ENCODE peak calls at places on chromosomes 3 and 15, in five cellular contexts. I, N, F, P and V are unnamed samples.

GRCh38 chr3:87311309-87311708 is 34.9 kb upstream of the POU1F1 start:
- DNase-seq in I (no peak), N (no peak), F (no peak), P (no peak), V (no peak)

GRCh38 chr3:81741214-81741613 is 20.2 kb downstream of the GBE1 start:
- DNase-seq in I (no peak), N (no peak), F (no peak), P (no peak), V (no peak)

GRCh38 chr15:48858401-48858800 is 19.5 kb upstream of the EID1 start:
- DNase-seq in I (no peak), N (no peak), F (peak), P (no peak), V (no peak)

GRCh38 chr15:90647326-90647725 is 69.8 kb upstream of the BLM start:
- DNase-seq in I (no peak), N (no peak), F (peak), P (no peak), V (no peak)

GRCh38 chr3:193052294-193052693 is 134.6 kb upstream of the MB21D2 start:
- DNase-seq in I (no peak), N (no peak), F (no peak), P (no peak), V (no peak)

GRCh38 chr3:172675371-172676193 is 35.3 kb downstream of the NCEH1 start:
- DNase-seq in I (no peak), N (no peak), F (peak), P (no peak), V (peak)

GRCh38 chr15:74767167-74768098 is 14.4 kb upstream of the CSK start:
- DNase-seq in I (no peak), N (no peak), F (no peak), P (no peak), V (no peak)

GRCh38 chr15:75723171-75723846 is 10.7 kb upstream of the CSPG4 start:
- DNase-seq in I (no peak), N (no peak), F (no peak), P (no peak), V (no peak)

GRCh38 chr3:16908006-16908405 is 23.3 kb downstream of the PLCL2 start:
- DNase-seq in I (no peak), N (no peak), F (no peak), P (no peak), V (no peak)

GRCh38 chr15:76147906-76148553 is 88.2 kb downstream of the TMEM266 start:
- DNase-seq in I (peak), N (peak), F (peak), P (no peak), V (no peak)

GRCh38 chr15:27897481-27897880 is 201.6 kb downstream of the OCA2 start:
- DNase-seq in I (no peak), N (no peak), F (no peak), P (no peak), V (no peak)

GRCh38 chr15:87743557-87743956 is 513.0 kb downstream of the NTRK3 start:
- DNase-seq in I (no peak), N (no peak), F (no peak), P (no peak), V (no peak)

GRCh38 chr3:163726125-163726524 is 1352.2 kb downstream of the SI start:
- DNase-seq in I (no peak), N (no peak), F (no peak), P (no peak), V (no peak)
- TF ChIP-seq EP300 in I (no peak), N (no peak), F (no peak), P (no peak), V (no peak)

DNA sequence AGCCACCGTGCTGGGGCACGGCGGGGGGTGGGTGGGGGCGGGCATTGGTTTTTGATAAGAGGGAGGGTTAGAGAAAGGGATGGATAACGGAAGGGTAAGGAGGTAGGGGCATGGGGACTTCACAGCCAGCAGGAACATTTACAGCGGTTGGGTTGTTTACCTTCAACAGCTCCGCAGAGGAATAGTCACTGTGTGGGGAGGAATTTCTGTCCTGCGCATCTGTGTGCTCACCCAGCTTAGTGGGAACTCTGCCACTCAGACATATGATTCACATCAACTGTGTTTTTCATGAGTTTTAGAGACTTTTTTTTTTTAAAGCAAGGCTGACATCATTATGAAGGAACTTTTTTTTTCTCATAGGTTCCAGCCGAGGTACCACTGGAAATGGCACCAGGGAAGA is 19.6 kb downstream of the CHRD start:
- DNase-seq in I (no peak), N (no peak), F (no peak), P (no peak), V (no peak)
- TF ChIP-seq HDAC2 in I (no peak), N (no peak), F (no peak), P (no peak), V (no peak)

GRCh38 chr15:92666780-92667179 is 11.2 kb upstream of the FAM174B start:
- DNase-seq in I (peak), N (no peak), F (no peak), P (no peak), V (no peak)

GRCh38 chr15:92664178-92664900 is 8.8 kb upstream of the FAM174B start:
- DNase-seq in I (no peak), N (no peak), F (no peak), P (no peak), V (no peak)

GRCh38 chr15:92663250-92663951 is 7.8 kb upstream of the FAM174B start:
- DNase-seq in I (no peak), N (no peak), F (no peak), P (peak), V (no peak)

GRCh38 chr15:92667291-92667904 is 11.8 kb upstream of the FAM174B start:
- DNase-seq in I (peak), N (no peak), F (no peak), P (no peak), V (peak)

GRCh38 chr15:92665100-92665555 is 9.6 kb upstream of the FAM174B start:
- DNase-seq in I (no peak), N (peak), F (no peak), P (peak), V (no peak)
- TF ChIP-seq EP300 in I (no peak), N (no peak), F (no peak), P (no peak), V (no peak)

GRCh38 chr15:36234743-36235142 is 344.7 kb upstream of the CDIN1 start:
- DNase-seq in I (no peak), N (no peak), F (no peak), P (no peak), V (no peak)

GRCh38 chr15:36232491-36232890 is 346.9 kb upstream of the CDIN1 start:
- DNase-seq in I (no peak), N (no peak), F (no peak), P (no peak), V (no peak)

GRCh38 chr15:36235173-36235572 is 344.3 kb upstream of the CDIN1 start:
- DNase-seq in I (no peak), N (no peak), F (no peak), P (no peak), V (no peak)

DNA sequence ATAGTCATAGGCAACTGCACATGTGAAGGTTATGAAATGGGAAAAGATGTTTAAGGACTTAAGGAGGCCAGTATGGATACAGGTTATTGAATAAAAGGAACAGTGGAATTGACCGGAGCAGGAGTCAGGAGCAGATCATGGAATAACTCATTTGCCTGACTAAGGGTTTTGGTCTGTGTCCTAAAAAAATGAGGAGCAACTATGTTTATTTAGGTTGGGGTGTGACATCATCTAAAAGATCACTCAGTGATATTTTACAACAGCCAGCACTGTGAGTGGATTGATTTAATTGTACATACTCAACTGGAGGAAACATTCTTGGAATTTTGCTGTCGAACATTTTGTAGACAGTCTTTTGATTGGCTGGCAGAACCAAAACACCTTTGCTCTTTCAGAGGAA is 348.7 kb upstream of the CDIN1 start:
- DNase-seq in I (no peak), N (no peak), F (no peak), P (no peak), V (no peak)
- TF ChIP-seq HDAC2 in I (no peak), N (no peak), F (no peak), P (no peak), V (no peak)

GRCh38 chr15:26357653-26358052 is 415.2 kb downstream of the GABRB3 start:
- DNase-seq in I (no peak), N (no peak), F (no peak), P (no peak), V (no peak)
- TF ChIP-seq EP300 in I (no peak), N (no peak), F (no peak), P (no peak), V (no peak)

GRCh38 chr15:95577911-95578310 is 752.6 kb upstream of the NR2F2 start:
- DNase-seq in I (no peak), N (no peak), F (no peak), P (no peak), V (no peak)
- TF ChIP-seq HDAC2 in I (no peak), N (no peak), F (no peak), P (no peak), V (no peak)

DNA sequence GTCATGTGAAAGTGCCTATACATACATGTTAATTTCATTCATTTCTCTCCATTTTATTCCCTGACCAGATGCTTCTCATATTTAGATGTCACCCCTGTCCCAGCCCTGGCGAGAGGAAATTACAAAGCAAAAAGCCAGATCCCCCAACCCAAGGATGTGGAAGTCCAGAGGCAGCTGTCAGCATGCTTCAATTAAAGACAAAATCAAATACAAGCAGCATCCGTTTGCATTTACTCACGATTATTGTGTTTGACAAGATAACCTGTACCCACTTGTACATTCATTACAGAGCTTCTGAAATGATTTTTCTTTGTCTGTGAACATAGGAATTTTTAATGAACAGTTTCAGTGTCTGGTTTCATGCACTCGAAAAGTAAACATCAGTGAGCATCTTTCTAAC is 305.9 kb upstream of the ICE2 start:
- DNase-seq in I (no peak), N (no peak), F (no peak), P (no peak), V (no peak)
- TF ChIP-seq EP300 in I (no peak), N (no peak), F (no peak), P (no peak), V (no peak)